ENCODE peak calls at places on chromosomes 7 and 10, in seven cellular contexts. One of them, this sample, is unnamed.

GRCh38 chr10:113131611-113132330 is 181.7 kb downstream of the TCF7L2 start:
- DNase-seq in posterior vena cava: no peak
- DNase-seq in AG20443: peak
- DNase-seq in caudate nucleus: no peak
- DNase-seq in stimulated activated CD4-positive, alpha-beta T cell treated with anti-CD3 and anti-CD28 coated beads, Interleukin-1b, Interleukin-23, amount 100 ng/mL, for 48 hours: no peak
- DNase-seq in NT2/D1: no peak
- DNase-seq in sciatic nerve: no peak
- DNase-seq in this sample: no peak

GRCh38 chr10:72316386-72316700 is 38.4 kb downstream of the DNAJB12 start:
- DNase-seq in caudate nucleus: no peak
- DNase-seq in NT2/D1: no peak
- DNase-seq in stimulated activated CD4-positive, alpha-beta T cell treated with anti-CD3 and anti-CD28 coated beads, Interleukin-1b, Interleukin-23, amount 100 ng/mL, for 48 hours: no peak
- DNase-seq in AG20443: no peak
- DNase-seq in posterior vena cava: no peak
- DNase-seq in sciatic nerve: no peak
- DNase-seq in this sample: no peak

GRCh38 chr7:4603843-4604231 is 78.3 kb upstream of the FOXK1 start:
- DNase-seq in caudate nucleus: no peak
- DNase-seq in posterior vena cava: no peak
- DNase-seq in sciatic nerve: no peak
- DNase-seq in stimulated activated CD4-positive, alpha-beta T cell treated with anti-CD3 and anti-CD28 coated beads, Interleukin-1b, Interleukin-23, amount 100 ng/mL, for 48 hours: no peak
- DNase-seq in NT2/D1: no peak
- DNase-seq in AG20443: no peak
- DNase-seq in this sample: no peak

GRCh38 chr10:108052981-108053380 is 888.5 kb upstream of the SORCS1 start:
- DNase-seq in stimulated activated CD4-positive, alpha-beta T cell treated with anti-CD3 and anti-CD28 coated beads, Interleukin-1b, Interleukin-23, amount 100 ng/mL, for 48 hours: no peak
- DNase-seq in NT2/D1: no peak
- DNase-seq in AG20443: no peak
- DNase-seq in posterior vena cava: no peak
- DNase-seq in sciatic nerve: no peak
- DNase-seq in caudate nucleus: no peak
- DNase-seq in this sample: no peak

GRCh38 chr10:133315847-133316246 is 7.1 kb downstream of the ZNF511 start:
- DNase-seq in sciatic nerve: no peak
- DNase-seq in AG20443: no peak
- DNase-seq in NT2/D1: no peak
- DNase-seq in caudate nucleus: no peak
- DNase-seq in posterior vena cava: no peak
- DNase-seq in stimulated activated CD4-positive, alpha-beta T cell treated with anti-CD3 and anti-CD28 coated beads, Interleukin-1b, Interleukin-23, amount 100 ng/mL, for 48 hours: no peak
- DNase-seq in this sample: no peak

GRCh38 chr7:371119-371778 is 81.3 kb downstream of the FOXL3 start:
- DNase-seq in caudate nucleus: no peak
- DNase-seq in posterior vena cava: peak
- DNase-seq in NT2/D1: no peak
- DNase-seq in AG20443: no peak
- DNase-seq in sciatic nerve: peak
- DNase-seq in stimulated activated CD4-positive, alpha-beta T cell treated with anti-CD3 and anti-CD28 coated beads, Interleukin-1b, Interleukin-23, amount 100 ng/mL, for 48 hours: no peak
- DNase-seq in this sample: no peak

GRCh38 chr7:13874783-13875182 is 114.7 kb downstream of the ETV1 start:
- DNase-seq in AG20443: peak
- DNase-seq in NT2/D1: no peak
- DNase-seq in caudate nucleus: no peak
- DNase-seq in stimulated activated CD4-positive, alpha-beta T cell treated with anti-CD3 and anti-CD28 coated beads, Interleukin-1b, Interleukin-23, amount 100 ng/mL, for 48 hours: no peak
- DNase-seq in posterior vena cava: no peak
- DNase-seq in sciatic nerve: no peak
- DNase-seq in this sample: no peak

GRCh38 chr10:101644002-101644401 is 51.0 kb downstream of the FBXW4 start:
- DNase-seq in posterior vena cava: no peak
- DNase-seq in caudate nucleus: peak
- DNase-seq in stimulated activated CD4-positive, alpha-beta T cell treated with anti-CD3 and anti-CD28 coated beads, Interleukin-1b, Interleukin-23, amount 100 ng/mL, for 48 hours: no peak
- DNase-seq in sciatic nerve: no peak
- DNase-seq in NT2/D1: peak
- DNase-seq in AG20443: no peak
- DNase-seq in this sample: no peak

GRCh38 chr7:1669486-1669951 is 558 bp upstream of the ELFN1 start:
- DNase-seq in sciatic nerve: peak
- DNase-seq in posterior vena cava: peak
- DNase-seq in NT2/D1: no peak
- DNase-seq in AG20443: no peak
- DNase-seq in caudate nucleus: no peak
- DNase-seq in stimulated activated CD4-positive, alpha-beta T cell treated with anti-CD3 and anti-CD28 coated beads, Interleukin-1b, Interleukin-23, amount 100 ng/mL, for 48 hours: no peak
- DNase-seq in this sample: no peak

GRCh38 chr7:96085953-96086352 is 235.9 kb downstream of the SLC25A13 start:
- DNase-seq in AG20443: no peak
- DNase-seq in stimulated activated CD4-positive, alpha-beta T cell treated with anti-CD3 and anti-CD28 coated beads, Interleukin-1b, Interleukin-23, amount 100 ng/mL, for 48 hours: no peak
- DNase-seq in NT2/D1: no peak
- DNase-seq in sciatic nerve: no peak
- DNase-seq in caudate nucleus: no peak
- DNase-seq in posterior vena cava: no peak
- DNase-seq in this sample: no peak

GRCh38 chr7:47440320-47440719 is 141.6 kb downstream of the TNS3 start:
- DNase-seq in sciatic nerve: no peak
- DNase-seq in posterior vena cava: no peak
- DNase-seq in AG20443: no peak
- DNase-seq in caudate nucleus: no peak
- DNase-seq in stimulated activated CD4-positive, alpha-beta T cell treated with anti-CD3 and anti-CD28 coated beads, Interleukin-1b, Interleukin-23, amount 100 ng/mL, for 48 hours: no peak
- DNase-seq in NT2/D1: no peak
- DNase-seq in this sample: no peak

GRCh38 chr7:1513657-1514095 is 9.5 kb upstream of the INTS1 start:
- DNase-seq in sciatic nerve: peak
- DNase-seq in NT2/D1: no peak
- DNase-seq in stimulated activated CD4-positive, alpha-beta T cell treated with anti-CD3 and anti-CD28 coated beads, Interleukin-1b, Interleukin-23, amount 100 ng/mL, for 48 hours: no peak
- DNase-seq in caudate nucleus: no peak
- DNase-seq in AG20443: no peak
- DNase-seq in posterior vena cava: peak
- DNase-seq in this sample: no peak

GRCh38 chr10:21304198-21304597 is 221.3 kb downstream of the SKIDA1 start:
- DNase-seq in stimulated activated CD4-positive, alpha-beta T cell treated with anti-CD3 and anti-CD28 coated beads, Interleukin-1b, Interleukin-23, amount 100 ng/mL, for 48 hours: no peak
- DNase-seq in caudate nucleus: no peak
- DNase-seq in posterior vena cava: no peak
- DNase-seq in sciatic nerve: no peak
- DNase-seq in AG20443: no peak
- DNase-seq in NT2/D1: no peak
- DNase-seq in this sample: no peak

GRCh38 chr7:30147785-30148184 is 13.0 kb downstream of the MTURN start:
- DNase-seq in sciatic nerve: no peak
- DNase-seq in AG20443: no peak
- DNase-seq in NT2/D1: no peak
- DNase-seq in stimulated activated CD4-positive, alpha-beta T cell treated with anti-CD3 and anti-CD28 coated beads, Interleukin-1b, Interleukin-23, amount 100 ng/mL, for 48 hours: no peak
- DNase-seq in posterior vena cava: no peak
- DNase-seq in caudate nucleus: no peak
- DNase-seq in this sample: no peak

GRCh38 chr10:97747573-97747972 is 10.6 kb downstream of the ZFYVE27 start:
- DNase-seq in sciatic nerve: no peak
- DNase-seq in caudate nucleus: no peak
- DNase-seq in posterior vena cava: no peak
- DNase-seq in AG20443: no peak
- DNase-seq in NT2/D1: no peak
- DNase-seq in stimulated activated CD4-positive, alpha-beta T cell treated with anti-CD3 and anti-CD28 coated beads, Interleukin-1b, Interleukin-23, amount 100 ng/mL, for 48 hours: no peak
- DNase-seq in this sample: no peak